ENCODE peak calls at places on chromosomes 7 and 10, in ten cellular contexts. P is cardiac muscle cell, K is GDM1, T is HTR-8/SVneo, H is amygdala, Y is NCI-H460, E is KBM-7, G is mucosa of descending colon, V is SJSA1, X is hippocampal formation. D is an unnamed sample.

GRCh38 chr7:92934096-92934495 is 97.7 kb upstream of the CDK6 start:
- DNase-seq in E (no peak), V (no peak), Y (no peak), T (no peak), H (no peak), G (no peak), P (no peak), K (no peak), X (no peak), D (peak)

GRCh38 chr10:133309720-133310398 is 1.1 kb downstream of the ZNF511 start:
- DNase-seq in H (no peak), Y (no peak), T (no peak), X (no peak), P (no peak), E (no peak), K (no peak), V (no peak), G (peak), D (no peak)

GRCh38 chr7:27198871-27199801 is 755 bp downstream of the HOXA13 start:
- DNase-seq in Y (no peak), V (peak), T (no peak), G (peak), K (no peak), X (no peak), H (no peak), E (no peak), P (no peak), D (peak)

GRCh38 chr10:43249962-43250624 is 16.8 kb downstream of the RASGEF1A start:
- DNase-seq in K (no peak), P (no peak), H (no peak), V (peak), E (no peak), X (no peak), T (no peak), G (peak), Y (no peak), D (peak)

GRCh38 chr7:120941064-120941463 is 9.5 kb upstream of the ING3 start:
- DNase-seq in V (no peak), E (peak), Y (peak), K (no peak), G (no peak), X (no peak), T (no peak), H (no peak), P (no peak), D (no peak)

GRCh38 chr7:73829921-73830617 is 727 bp upstream of the CLDN4 start:
- DNase-seq in K (no peak), H (no peak), P (no peak), V (no peak), G (peak), X (no peak), Y (no peak), T (no peak), E (no peak), D (peak)

GRCh38 chr10:17074548-17074860 is 55.1 kb downstream of the CUBN start:
- DNase-seq in V (no peak), T (no peak), P (no peak), Y (no peak), X (no peak), K (no peak), G (no peak), H (no peak), E (no peak), D (no peak)

GRCh38 chr10:101005361-101005760 is 5.8 kb downstream of the LZTS2 start:
- DNase-seq in T (no peak), Y (no peak), G (no peak), P (no peak), X (no peak), V (no peak), E (no peak), K (no peak), H (no peak), D (no peak)

GRCh38 chr7:4143511-4144160 is 538.5 kb upstream of the FOXK1 start:
- DNase-seq in X (no peak), G (no peak), K (no peak), E (no peak), Y (no peak), T (no peak), H (no peak), V (no peak), P (no peak), D (no peak)

GRCh38 chr10:31032515-31033132 is 959 bp upstream of the ZNF438 start:
- DNase-seq in E (no peak), T (no peak), X (no peak), G (peak), K (no peak), Y (no peak), V (no peak), P (no peak), H (no peak), D (no peak)

GRCh38 chr10:22005763-22006162 is 2.2 kb upstream of the DNAJC1 start:
- DNase-seq in P (no peak), H (no peak), T (no peak), E (no peak), Y (no peak), G (no peak), X (no peak), V (no peak), K (no peak), D (no peak)

GRCh38 chr10:12041766-12042408 is 722 bp downstream of the UPF2 start:
- DNase-seq in V (no peak), K (peak), X (no peak), P (peak), E (peak), H (no peak), G (peak), Y (no peak), T (no peak), D (peak)

GRCh38 chr10:27947513-27947912 is 51.4 kb downstream of the ODAD2 start:
- DNase-seq in P (no peak), E (no peak), V (no peak), Y (no peak), K (no peak), H (no peak), X (no peak), T (no peak), G (no peak), D (no peak)

GRCh38 chr10:29202541-29202940 is 86.3 kb upstream of the LYZL1 start:
- DNase-seq in Y (no peak), H (no peak), P (no peak), G (no peak), V (no peak), K (no peak), X (no peak), T (no peak), E (no peak), D (no peak)

GRCh38 chr7:5582532-5582935 is 158.9 kb upstream of the TNRC18 start:
- DNase-seq in P (no peak), E (no peak), G (no peak), X (no peak), V (no peak), K (no peak), T (no peak), Y (no peak), H (no peak), D (no peak)

GRCh38 chr10:3008518-3009195 is 58.7 kb upstream of the PFKP start:
- DNase-seq in H (no peak), P (no peak), K (no peak), V (no peak), G (no peak), E (no peak), X (no peak), Y (no peak), T (no peak), D (no peak)

GRCh38 chr7:71752171-71752935 is 620.4 kb downstream of the GALNT17 start:
- DNase-seq in K (peak), E (peak), Y (peak), H (no peak), G (peak), X (peak), V (no peak), P (peak), T (no peak), D (no peak)

GRCh38 chr10:127168251-127168650 is 28.1 kb downstream of the INSYN2A start:
- DNase-seq in Y (no peak), E (no peak), H (peak), K (no peak), P (no peak), T (no peak), G (no peak), X (peak), V (no peak), D (no peak)

GRCh38 chr7:117283371-117283770 is 39.5 kb downstream of the WNT2 start:
- DNase-seq in P (no peak), T (no peak), H (no peak), Y (no peak), K (no peak), E (no peak), X (no peak), G (no peak), V (peak), D (no peak)

GRCh38 chr10:65358565-65358964 is 1567.3 kb upstream of the LRRTM3 start:
- DNase-seq in T (no peak), X (no peak), G (no peak), V (no peak), E (peak), P (peak), H (no peak), K (no peak), Y (peak), D (peak)

GRCh38 chr10:124661661-124662180 is 82.5 kb downstream of the FAM53B start:
- DNase-seq in T (no peak), X (no peak), E (no peak), V (no peak), K (no peak), Y (no peak), H (no peak), G (no peak), P (no peak), D (no peak)

GRCh38 chr10:67666416-67667043 is 29.5 kb downstream of the CTNNA3 start:
- DNase-seq in V (no peak), G (no peak), T (peak), H (no peak), X (peak), P (peak), Y (peak), K (no peak), E (peak), D (no peak)

GRCh38 chr7:90401989-90402388 is 1.3 kb upstream of the CLDN12 start:
- DNase-seq in H (no peak), X (no peak), K (no peak), V (no peak), E (no peak), T (no peak), Y (no peak), G (no peak), P (no peak), D (no peak)

GRCh38 chr7:30427296-30428080 is 51.1 kb downstream of the NOD1 start:
- DNase-seq in E (no peak), H (no peak), P (no peak), T (no peak), V (no peak), X (no peak), G (peak), Y (no peak), K (no peak), D (no peak)

GRCh38 chr7:80711521-80711920 is 73.1 kb downstream of the CD36 start:
- DNase-seq in X (no peak), T (no peak), H (no peak), G (no peak), E (no peak), Y (no peak), P (no peak), K (no peak), V (no peak), D (no peak)